ENCODE peak calls at places on chromosomes 16 and 17, in ten cellular contexts. H is heart left ventricle, S is AG10803, C is mammary epithelial cell, F is hepatocyte, G is HCT116, R is ovary, Q is astrocyte of the cerebellum, I is body of pancreas, V is cardiac fibroblast. O is an unnamed sample.

GRCh38 chr17:56808503-56808902 is 25.2 kb downstream of the C17orf67 start:
- DNase-seq in S (no peak), C (peak), V (no peak), F (no peak), H (no peak), G (no peak), Q (no peak), I (no peak), R (no peak), O (peak)

GRCh38 chr17:35554668-35555067 is 6.0 kb downstream of the SLFN14 start:
- DNase-seq in V (no peak), H (no peak), I (no peak), F (no peak), Q (no peak), G (no peak), R (no peak), C (no peak), S (no peak), O (no peak)

GRCh38 chr17:20122236-20122879 is 113.2 kb downstream of the SPECC1 start:
- DNase-seq in G (no peak), F (no peak), I (no peak), V (no peak), R (no peak), Q (no peak), S (no peak), C (no peak), H (no peak), O (no peak)

GRCh38 chr16:35506018-35506897 is 2046.8 kb downstream of the TP53TG3F start:
- DNase-seq in F (no peak), V (no peak), I (peak), C (no peak), S (no peak), Q (no peak), H (no peak), R (no peak), G (no peak), O (no peak)

GRCh38 chr17:41474863-41475262 is 6.1 kb downstream of the KRT35 start:
- DNase-seq in H (peak), C (no peak), I (no peak), Q (peak), F (no peak), S (peak), V (no peak), R (no peak), G (no peak), O (no peak)

GRCh38 chr16:56382901-56383355 is 42.4 kb downstream of the AMFR start:
- DNase-seq in V (no peak), F (no peak), H (no peak), G (no peak), R (no peak), S (peak), C (peak), I (no peak), Q (peak), O (no peak)

GRCh38 chr16:77944631-77945030 is 77.7 kb upstream of the CLEC3A start:
- DNase-seq in C (no peak), G (no peak), I (no peak), Q (no peak), R (no peak), S (no peak), H (no peak), V (no peak), F (no peak), O (no peak)

GRCh38 chr17:41801374-41802062 is 10.2 kb downstream of the P3H4 start:
- DNase-seq in I (peak), R (peak), H (peak), V (peak), S (peak), G (peak), Q (peak), F (peak), C (peak), O (no peak)

GRCh38 chr17:43832976-43833829 is at the start of gene MPP3:
- DNase-seq in R (peak), C (peak), S (peak), I (peak), H (peak), F (peak), V (peak), G (no peak), Q (no peak), O (no peak)

GRCh38 chr17:6471531-6472465 is 27.5 kb downstream of the PIMREG start:
- DNase-seq in Q (peak), H (no peak), I (no peak), R (peak), G (no peak), V (peak), C (peak), F (no peak), S (peak), O (no peak)

GRCh38 chr17:56939869-56940484 is 20.9 kb downstream of the COIL start:
- DNase-seq in C (peak), Q (peak), G (peak), H (no peak), I (no peak), S (peak), V (peak), R (no peak), F (peak), O (no peak)

GRCh38 chr16:87918314-87918713 is 18.0 kb downstream of the CA5A start:
- DNase-seq in Q (no peak), F (no peak), C (no peak), G (no peak), V (no peak), S (peak), R (peak), I (peak), H (no peak), O (no peak)

GRCh38 chr16:4345439-4346204 is 5.5 kb downstream of the PAM16 start:
- DNase-seq in S (no peak), R (no peak), H (no peak), G (no peak), V (no peak), F (no peak), C (no peak), Q (no peak), I (peak), O (no peak)

GRCh38 chr16:27449434-27450188 is 47.6 kb downstream of the IL21R start:
- DNase-seq in G (no peak), V (no peak), Q (no peak), R (no peak), S (no peak), C (no peak), I (no peak), H (no peak), F (no peak), O (no peak)

GRCh38 chr17:58247511-58248363 is 9.4 kb downstream of the LPO start:
- DNase-seq in F (no peak), Q (no peak), I (no peak), H (no peak), G (no peak), S (no peak), R (no peak), V (no peak), C (no peak), O (no peak)

GRCh38 chr16:88464447-88465318 is 11.6 kb downstream of the ZFPM1 start:
- DNase-seq in V (no peak), Q (no peak), F (peak), H (no peak), C (no peak), I (no peak), G (no peak), R (no peak), S (no peak), O (no peak)

GRCh38 chr17:73882590-73882989 is 238.3 kb upstream of the SDK2 start:
- DNase-seq in S (no peak), V (no peak), Q (no peak), I (no peak), H (no peak), R (no peak), C (no peak), F (no peak), G (no peak), O (no peak)

GRCh38 chr17:80539022-80539421 is 5.6 kb upstream of the RPTOR start:
- DNase-seq in R (no peak), F (no peak), C (no peak), Q (no peak), H (no peak), I (no peak), G (no peak), S (no peak), V (no peak), O (no peak)

GRCh38 chr17:38363016-38363415 is 11.4 kb downstream of the SOCS7 start:
- DNase-seq in C (no peak), G (no peak), V (no peak), Q (no peak), R (no peak), S (no peak), I (no peak), H (no peak), F (no peak), O (no peak)

GRCh38 chr17:64281962-64282752 is 19.1 kb upstream of the TEX2 start:
- DNase-seq in G (peak), R (peak), S (peak), C (peak), V (peak), Q (peak), I (peak), F (peak), H (peak), O (peak)

GRCh38 chr16:31537362-31537921 is 9.7 kb downstream of the AHSP start:
- DNase-seq in V (no peak), R (no peak), S (no peak), Q (no peak), I (peak), F (peak), C (no peak), G (no peak), H (no peak), O (no peak)

GRCh38 chr16:47036201-47036600 is 62.7 kb upstream of the DNAJA2 start:
- DNase-seq in F (no peak), V (no peak), H (no peak), R (no peak), I (no peak), Q (no peak), C (no peak), G (no peak), S (no peak), O (no peak)
- TF ChIP-seq CTCF in F (no peak), V (no peak), H (no peak), R (no peak), I (no peak), Q (no peak), C (no peak), G (no peak), S (peak), O (no peak)

GRCh38 chr16:89923640-89924297 is 627 bp downstream of the TUBB3 start:
- DNase-seq in Q (no peak), H (no peak), R (peak), S (no peak), C (no peak), V (no peak), F (peak), I (no peak), G (no peak), O (no peak)
- H3K4me3 ChIP-seq in Q (peak), H (peak), R (no peak), S (peak), C (peak), V (peak), F (peak), I (no peak), G (peak), O (peak)

GRCh38 chr17:29619251-29619650 is 3.5 kb downstream of the CORO6 start:
- DNase-seq in S (peak), C (no peak), F (no peak), Q (no peak), V (peak), R (no peak), I (no peak), H (peak), G (no peak), O (no peak)
- TF ChIP-seq CTCF in S (peak), C (peak), F (no peak), Q (peak), V (peak), R (no peak), I (no peak), H (peak), G (no peak), O (peak)

GRCh38 chr16:67964477-67965131 is 3.8 kb downstream of the SLC12A4 start:
- DNase-seq in H (no peak), F (no peak), S (no peak), V (no peak), R (no peak), G (no peak), C (no peak), I (no peak), Q (no peak), O (no peak)
- H3K4me3 ChIP-seq in H (no peak), F (no peak), S (peak), V (no peak), R (no peak), G (no peak), C (no peak), I (no peak), Q (no peak), O (no peak)

DNA sequence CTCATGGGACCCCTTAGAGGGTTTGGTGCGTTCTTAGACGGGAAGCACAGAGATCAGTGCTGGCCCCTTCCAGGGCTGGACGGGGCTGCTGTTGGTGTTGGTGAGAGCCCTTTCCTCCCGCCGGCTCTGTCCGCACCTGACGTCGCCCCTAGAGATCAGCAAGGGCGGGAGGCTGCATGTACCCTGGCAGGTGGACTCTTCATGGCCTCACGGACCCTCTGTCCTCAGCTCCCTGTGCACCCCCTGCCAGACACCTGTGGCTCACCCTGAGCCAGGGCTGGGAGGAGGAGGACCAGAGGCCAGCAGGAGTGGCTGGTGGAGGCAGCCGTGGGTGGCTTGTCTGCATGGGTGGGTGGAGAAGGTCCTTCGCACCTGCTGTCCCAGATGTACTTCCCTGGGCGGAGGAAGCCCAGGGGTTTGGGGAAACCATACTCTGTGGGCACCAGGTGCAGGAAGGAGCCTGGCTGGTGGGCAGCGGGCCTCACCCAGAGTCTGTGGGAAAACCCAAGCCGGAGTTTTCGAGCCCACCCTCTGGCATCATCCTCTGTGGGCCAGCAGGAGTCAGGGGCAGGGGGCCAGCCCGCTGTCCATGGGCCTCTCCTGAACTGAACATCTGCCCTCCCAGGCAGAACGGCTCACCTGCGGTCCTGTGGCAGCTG is 348.6 kb downstream of the SEC14L1 start:
- DNase-seq in C (no peak), I (no peak), G (no peak), F (no peak), R (no peak), H (no peak), Q (no peak), S (no peak), V (no peak), O (no peak)
- TF ChIP-seq CTCF in C (no peak), I (no peak), G (no peak), F (no peak), R (no peak), H (no peak), Q (no peak), S (no peak), V (no peak), O (no peak)

O was measured in LNCaP clone FGC.